ENCODE peak calls at places on chromosome 2, in nine cellular contexts. G is MCF 10A, H is foreskin fibroblast, B is activated B cell treated with CpG ODN at 0.5 μM for 24 hours, I is GM10248, T is psoas muscle, Y is GM06990, F is brain microvascular endothelial cell, E is fibroblast of mammary gland. N is an unnamed sample.
A peak's percentile ranks its signal among the peaks of the same experiment; 100 is the strongest.

GRCh38 chr2:32947076-32947483 is 327 bp downstream of the LTBP1 start:
- DNase-seq in H (peak; percentile 43), B (peak; percentile 25), T (peak; percentile 53), I (no peak), F (no peak), E (no peak), G (no peak), Y (peak; percentile 13), N (no peak)

GRCh38 chr2:15009681-15010080 is 377.2 kb downstream of the LRATD1 start:
- DNase-seq in F (no peak), B (no peak), E (peak; percentile 30), T (no peak), G (peak; percentile 60), I (no peak), Y (no peak), H (no peak), N (no peak)

GRCh38 chr2:73175663-73176204 is 26.6 kb upstream of the NOTO start:
- DNase-seq in Y (peak; percentile 49), T (peak; percentile 84), H (peak; percentile 84), B (peak; percentile 61), F (peak; percentile 56), G (no peak), I (peak; percentile 63), E (peak; percentile 45), N (peak; percentile 54)

GRCh38 chr2:233546774-233547173 is 19.8 kb downstream of the USP40 start:
- DNase-seq in B (no peak), I (no peak), H (no peak), T (no peak), E (no peak), Y (no peak), F (no peak), G (no peak), N (no peak)

GRCh38 chr2:113050921-113051895 is 1.5 kb downstream of the IL36B start:
- DNase-seq in E (no peak), H (no peak), Y (no peak), T (no peak), F (no peak), I (no peak), B (no peak), G (no peak), N (no peak)

GRCh38 chr2:214569419-214570035 is 158.7 kb downstream of the VWC2L start:
- DNase-seq in F (no peak), H (no peak), B (no peak), I (no peak), E (no peak), G (no peak), Y (no peak), T (no peak), N (no peak)

GRCh38 chr2:102315850-102316370 is 4.5 kb downstream of the IL1RL1 start:
- DNase-seq in E (no peak), G (no peak), I (no peak), H (no peak), T (no peak), Y (no peak), F (no peak), B (no peak), N (no peak)

GRCh38 chr2:10028988-10029874 is 14.1 kb upstream of the KLF11 start:
- DNase-seq in I (peak; percentile 87), T (peak; percentile 75), F (no peak), E (no peak), Y (peak; percentile 50), B (peak; percentile 49), G (no peak), H (no peak), N (peak; percentile 88)

GRCh38 chr2:111121028-111121872 is 536 bp downstream of the BCL2L11 start:
- DNase-seq in G (peak; percentile 53), F (no peak), T (peak; percentile 72), E (peak; percentile 12), I (peak; percentile 34), B (peak; percentile 62), H (peak; percentile 63), Y (peak; percentile 73), N (no peak)

GRCh38 chr2:151682459-151683003 is 51.7 kb downstream of the NEB start:
- DNase-seq in Y (no peak), F (no peak), H (no peak), B (no peak), G (no peak), T (no peak), I (no peak), E (no peak), N (no peak)

GRCh38 chr2:64481665-64482064 is 27.7 kb downstream of the LGALSL start:
- DNase-seq in G (no peak), F (no peak), H (no peak), T (no peak), Y (no peak), E (no peak), B (no peak), I (no peak), N (no peak)

GRCh38 chr2:226635221-226635620 is 164.4 kb downstream of the IRS1 start:
- DNase-seq in H (no peak), F (no peak), E (no peak), T (no peak), B (no peak), Y (no peak), G (no peak), I (no peak), N (no peak)

GRCh38 chr2:141724426-141724825 is 406.4 kb downstream of the LRP1B start:
- DNase-seq in I (no peak), G (no peak), T (no peak), F (no peak), B (no peak), Y (no peak), E (no peak), H (no peak), N (no peak)

GRCh38 chr2:239920616-239921365 is 104.4 kb downstream of the NDUFA10 start:
- DNase-seq in Y (no peak), G (no peak), I (no peak), T (no peak), B (no peak), E (no peak), H (no peak), F (no peak), N (no peak)

GRCh38 chr2:158456309-158457066 is at the start of the genes CCDC148 and PKP4:
- DNase-seq in H (peak; percentile 98), T (peak; percentile 91), F (peak; percentile 90), E (peak; percentile 84), G (peak; percentile 95), B (peak; percentile 76), Y (peak; percentile 91), I (peak; percentile 96), N (peak; percentile 83)

GRCh38 chr2:212938144-212938793 is 213.1 kb downstream of the IKZF2 start:
- DNase-seq in E (no peak), I (no peak), G (no peak), T (no peak), F (no peak), Y (no peak), B (no peak), H (no peak), N (no peak)

GRCh38 chr2:109018452-109018851 is 29.4 kb upstream of the EDAR start:
- DNase-seq in T (no peak), Y (no peak), B (no peak), H (no peak), F (no peak), I (no peak), G (no peak), E (no peak), N (no peak)
- TF ChIP-seq CTCF in T (no peak), Y (no peak), B (no peak), H (no peak), F (no peak), I (no peak), G (no peak), E (no peak), N (no peak)

GRCh38 chr2:6459138-6459537 is 406.6 kb downstream of the CMPK2 start:
- DNase-seq in I (no peak), Y (no peak), T (no peak), E (no peak), G (no peak), F (no peak), B (no peak), H (no peak), N (no peak)
- TF ChIP-seq CTCF in I (no peak), Y (no peak), T (no peak), E (no peak), G (no peak), F (no peak), B (no peak), H (no peak), N (no peak)

DNA sequence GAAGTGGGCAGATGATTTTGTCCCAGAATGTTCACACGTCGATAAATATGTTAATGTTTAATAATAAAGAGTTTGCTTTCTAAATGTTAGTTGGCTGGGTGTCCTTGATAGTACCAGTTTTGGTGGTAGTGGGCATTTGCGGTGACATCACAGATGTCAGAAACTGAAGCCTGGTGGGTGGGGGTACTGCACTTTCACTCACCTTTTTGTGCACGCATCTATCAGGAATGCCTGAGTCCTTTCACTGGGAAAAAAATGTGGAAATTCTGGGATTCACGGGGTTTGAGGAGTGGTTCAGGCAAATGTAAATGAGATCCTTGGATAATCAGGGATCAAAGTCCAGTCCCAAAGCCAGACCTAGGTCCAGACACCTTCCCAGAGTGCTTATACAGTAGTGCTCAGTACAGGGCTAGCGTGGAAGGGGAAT is 3.2 kb downstream of the EPAS1 start:
- DNase-seq in I (no peak), E (no peak), Y (no peak), B (no peak), H (no peak), F (no peak), G (no peak), T (no peak), N (no peak)
- TF ChIP-seq CTCF in I (no peak), E (no peak), Y (no peak), B (no peak), H (no peak), F (peak; percentile 17), G (no peak), T (no peak), N (no peak)

GRCh38 chr2:105919826-105920225 is 175.1 kb downstream of the NCK2 start:
- DNase-seq in I (no peak), Y (no peak), T (no peak), B (no peak), E (peak; percentile 60), G (peak; percentile 50), H (peak; percentile 30), F (peak; percentile 63), N (no peak)
- TF ChIP-seq CTCF in I (peak; percentile 9), Y (peak; percentile 71), T (peak; percentile 22), B (no peak), E (peak; percentile 55), G (peak; percentile 49), H (peak; percentile 17), F (peak; percentile 71), N (peak; percentile 56)

GRCh38 chr2:216327447-216327846 is 44.8 kb downstream of the MARCHF4 start:
- DNase-seq in Y (no peak), B (no peak), F (no peak), I (no peak), H (no peak), E (no peak), T (no peak), G (no peak), N (no peak)

DNA sequence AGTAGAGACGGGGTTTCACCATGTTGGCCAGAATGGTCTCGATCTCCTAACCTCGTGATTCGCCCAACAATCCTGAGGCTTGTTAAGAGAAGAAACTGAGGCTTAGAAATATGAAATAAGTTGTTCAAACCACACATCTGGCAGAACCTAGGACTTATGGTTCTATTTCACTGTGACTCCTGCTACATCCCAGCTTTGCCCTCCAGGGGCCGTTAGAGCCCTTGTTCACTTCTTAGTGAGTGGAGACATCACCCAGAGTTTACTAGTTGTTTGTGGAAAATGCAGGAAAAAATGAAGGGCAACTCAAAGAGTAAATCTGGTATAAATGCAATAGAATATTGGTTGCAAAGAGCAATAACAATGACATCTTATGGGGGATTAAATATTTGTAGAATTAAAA is 43.9 kb downstream of the MARCHF4 start:
- DNase-seq in B (no peak), I (no peak), F (peak; percentile 27), H (peak; percentile 74), E (peak; percentile 48), G (peak; percentile 55), Y (no peak), T (no peak), N (no peak)
- TF ChIP-seq CTCF in B (no peak), I (no peak), F (peak; percentile 62), H (peak; percentile 50), E (peak; percentile 62), G (peak; percentile 12), Y (peak; percentile 7), T (no peak), N (no peak)